ENCODE peak calls at places on chromosomes 4 and X, in eight cellular contexts. One of them, this sample, is unnamed.

GRCh38 chrX:68829594-68830485 is 1.0 kb downstream of the EFNB1 start:
- DNase-seq in H7: peak; percentile 61
- DNase-seq in kidney epithelial cell: no peak
- DNase-seq in NCI-H1092 treated with DMSO at 0.1 percent for 48 hours: peak; percentile 15
- DNase-seq in NCI-H69: peak; percentile 52
- DNase-seq in BE2C: peak; percentile 28
- DNase-seq in keratinocyte: no peak
- DNase-seq in T-helper 1 cell: no peak
- DNase-seq in this sample: no peak

GRCh38 chrX:123340691-123341090 is 156.6 kb downstream of the GRIA3 start:
- DNase-seq in NCI-H69: peak; percentile 55
- DNase-seq in H7: no peak
- DNase-seq in kidney epithelial cell: no peak
- DNase-seq in T-helper 1 cell: no peak
- DNase-seq in BE2C: no peak
- DNase-seq in NCI-H1092 treated with DMSO at 0.1 percent for 48 hours: no peak
- DNase-seq in keratinocyte: no peak
- DNase-seq in this sample: no peak

GRCh38 chrX:93591398-93591797 is 82.0 kb downstream of the NAP1L3 start:
- DNase-seq in NCI-H1092 treated with DMSO at 0.1 percent for 48 hours: no peak
- DNase-seq in H7: peak; percentile 28
- DNase-seq in T-helper 1 cell: no peak
- DNase-seq in BE2C: no peak
- DNase-seq in kidney epithelial cell: no peak
- DNase-seq in NCI-H69: no peak
- DNase-seq in keratinocyte: no peak
- DNase-seq in this sample: no peak

GRCh38 chr4:139214039-139214534 is 37.1 kb upstream of the ELF2 start:
- DNase-seq in keratinocyte: no peak
- DNase-seq in NCI-H69: peak; percentile 7
- DNase-seq in kidney epithelial cell: no peak
- DNase-seq in T-helper 1 cell: no peak
- DNase-seq in H7: peak; percentile 30
- DNase-seq in BE2C: peak; percentile 35
- DNase-seq in NCI-H1092 treated with DMSO at 0.1 percent for 48 hours: no peak
- DNase-seq in this sample: no peak

GRCh38 chr4:98659106-98659592 is 738 bp upstream of the TSPAN5 start:
- DNase-seq in NCI-H69: peak; percentile 68
- DNase-seq in kidney epithelial cell: no peak
- DNase-seq in keratinocyte: no peak
- DNase-seq in T-helper 1 cell: no peak
- DNase-seq in BE2C: no peak
- DNase-seq in NCI-H1092 treated with DMSO at 0.1 percent for 48 hours: no peak
- DNase-seq in H7: peak; percentile 64
- DNase-seq in this sample: no peak

GRCh38 chr4:23782778-23783455 is 106.9 kb downstream of the PPARGC1A start:
- DNase-seq in BE2C: no peak
- DNase-seq in T-helper 1 cell: no peak
- DNase-seq in NCI-H1092 treated with DMSO at 0.1 percent for 48 hours: no peak
- DNase-seq in NCI-H69: no peak
- DNase-seq in keratinocyte: no peak
- DNase-seq in kidney epithelial cell: no peak
- DNase-seq in H7: no peak
- DNase-seq in this sample: no peak

GRCh38 chr4:83454626-83455025 is 997 bp downstream of the HELQ start:
- DNase-seq in kidney epithelial cell: no peak
- DNase-seq in NCI-H1092 treated with DMSO at 0.1 percent for 48 hours: no peak
- DNase-seq in BE2C: no peak
- DNase-seq in H7: no peak
- DNase-seq in keratinocyte: no peak
- DNase-seq in T-helper 1 cell: peak; percentile 8
- DNase-seq in NCI-H69: no peak
- DNase-seq in this sample: peak; percentile 26

GRCh38 chrX:41589634-41590270 is 99.0 kb upstream of the GPR34 start:
- DNase-seq in NCI-H1092 treated with DMSO at 0.1 percent for 48 hours: no peak
- DNase-seq in NCI-H69: no peak
- DNase-seq in keratinocyte: no peak
- DNase-seq in kidney epithelial cell: peak; percentile 57
- DNase-seq in BE2C: no peak
- DNase-seq in H7: no peak
- DNase-seq in T-helper 1 cell: no peak
- DNase-seq in this sample: no peak

GRCh38 chr4:156677136-156677535 is 294.5 kb downstream of the PDGFC start:
- DNase-seq in keratinocyte: no peak
- DNase-seq in T-helper 1 cell: no peak
- DNase-seq in NCI-H1092 treated with DMSO at 0.1 percent for 48 hours: peak; percentile 24
- DNase-seq in BE2C: peak; percentile 15
- DNase-seq in H7: peak; percentile 57
- DNase-seq in kidney epithelial cell: no peak
- DNase-seq in NCI-H69: no peak
- DNase-seq in this sample: no peak

GRCh38 chr4:100510551-100510950 is 7.3 kb downstream of the EMCN start:
- DNase-seq in BE2C: no peak
- DNase-seq in NCI-H69: no peak
- DNase-seq in T-helper 1 cell: no peak
- DNase-seq in H7: no peak
- DNase-seq in keratinocyte: no peak
- DNase-seq in NCI-H1092 treated with DMSO at 0.1 percent for 48 hours: no peak
- DNase-seq in kidney epithelial cell: no peak
- DNase-seq in this sample: no peak

GRCh38 chrX:76172325-76172887 is 456 bp upstream of the PBDC1 start:
- DNase-seq in T-helper 1 cell: no peak
- DNase-seq in NCI-H69: no peak
- DNase-seq in keratinocyte: no peak
- DNase-seq in BE2C: no peak
- DNase-seq in NCI-H1092 treated with DMSO at 0.1 percent for 48 hours: peak; percentile 47
- DNase-seq in H7: no peak
- DNase-seq in kidney epithelial cell: no peak
- DNase-seq in this sample: no peak

GRCh38 chr4:183399616-183400015 is 44.8 kb upstream of the CDKN2AIP start:
- DNase-seq in T-helper 1 cell: no peak
- DNase-seq in NCI-H69: no peak
- DNase-seq in keratinocyte: no peak
- DNase-seq in BE2C: no peak
- DNase-seq in NCI-H1092 treated with DMSO at 0.1 percent for 48 hours: no peak
- DNase-seq in H7: no peak
- DNase-seq in kidney epithelial cell: no peak
- DNase-seq in this sample: no peak

GRCh38 chrX:2397648-2398340 is 103.0 kb downstream of the DHRSX start:
- DNase-seq in kidney epithelial cell: no peak
- DNase-seq in NCI-H1092 treated with DMSO at 0.1 percent for 48 hours: no peak
- DNase-seq in keratinocyte: no peak
- DNase-seq in BE2C: no peak
- DNase-seq in NCI-H69: no peak
- DNase-seq in H7: no peak
- DNase-seq in T-helper 1 cell: no peak
- DNase-seq in this sample: no peak